ENCODE peak calls at places on chromosome 18, in eight cellular contexts. R is astrocyte, G is astrocyte of the cerebellum, L is thoracic aorta, A is osteocyte, U is dorsolateral prefrontal cortex, D is lower lobe of right lung, Z is RWPE1. W is an unnamed sample.

GRCh38 chr18:25896956-25897355 is 193.5 kb downstream of the SS18 start:
- DNase-seq in R (no peak), G (no peak), L (no peak), A (no peak), U (no peak), D (no peak), Z (no peak), W (no peak)

GRCh38 chr18:11849845-11850747 is 1.1 kb upstream of the CHMP1B start:
- DNase-seq in R (peak), G (peak), L (no peak), A (no peak), U (peak), D (peak), Z (peak), W (peak)

GRCh38 chr18:13433685-13434084 is 215.1 kb downstream of the LDLRAD4 start:
- DNase-seq in R (no peak), G (no peak), L (no peak), A (no peak), U (no peak), D (no peak), Z (no peak), W (no peak)

GRCh38 chr18:32262092-32262491 is 72.3 kb downstream of the MEP1B start:
- DNase-seq in R (no peak), G (no peak), L (no peak), A (no peak), U (no peak), D (no peak), Z (no peak), W (no peak)

GRCh38 chr18:23257686-23258565 is 122.6 kb downstream of the CABLES1 start:
- DNase-seq in R (peak), G (no peak), L (peak), A (no peak), U (peak), D (peak), Z (no peak), W (no peak)

GRCh38 chr18:80203243-80203642 is 44.1 kb downstream of the PARD6G start:
- DNase-seq in R (no peak), G (no peak), L (no peak), A (no peak), U (no peak), D (no peak), Z (no peak), W (no peak)

GRCh38 chr18:13584826-13585225 is 141.5 kb downstream of the FAM210A start:
- DNase-seq in R (no peak), G (no peak), L (no peak), A (peak), U (no peak), D (no peak), Z (no peak), W (no peak)

GRCh38 chr18:60739212-60739611 is 366.6 kb upstream of the MC4R start:
- DNase-seq in R (no peak), G (no peak), L (no peak), A (no peak), U (no peak), D (no peak), Z (no peak), W (peak)

GRCh38 chr18:23223641-23224040 is 88.4 kb downstream of the CABLES1 start:
- DNase-seq in R (no peak), G (no peak), L (no peak), A (no peak), U (no peak), D (no peak), Z (no peak), W (no peak)

GRCh38 chr18:2173464-2173863 is 397.8 kb downstream of the METTL4 start:
- DNase-seq in R (peak), G (peak), L (no peak), A (no peak), U (no peak), D (no peak), Z (peak), W (no peak)

GRCh38 chr18:40079786-40080185 is 1875.2 kb upstream of the PIK3C3 start:
- DNase-seq in R (no peak), G (no peak), L (no peak), A (no peak), U (no peak), D (no peak), Z (no peak), W (no peak)

GRCh38 chr18:26439537-26439936 is 108.8 kb downstream of the KCTD1 start:
- DNase-seq in R (no peak), G (no peak), L (no peak), A (no peak), U (no peak), D (no peak), Z (no peak), W (no peak)

GRCh38 chr18:28961669-28962228 is 784.8 kb upstream of the CDH2 start:
- DNase-seq in R (no peak), G (no peak), L (no peak), A (no peak), U (no peak), D (no peak), Z (peak), W (peak)

GRCh38 chr18:39389800-39390379 is 1824.3 kb upstream of the CELF4 start:
- DNase-seq in R (no peak), G (no peak), L (no peak), A (no peak), U (no peak), D (no peak), Z (no peak), W (peak)

GRCh38 chr18:13577091-13577697 is 149.2 kb downstream of the FAM210A start:
- DNase-seq in R (peak), G (peak), L (no peak), A (peak), U (no peak), D (no peak), Z (no peak), W (no peak)

GRCh38 chr18:79664525-79665125 is 15.0 kb upstream of the CTDP1 start:
- DNase-seq in R (peak), G (no peak), L (no peak), A (no peak), U (no peak), D (no peak), Z (peak), W (no peak)

GRCh38 chr18:52312321-52312720 is 27.7 kb upstream of the DCC start:
- DNase-seq in R (peak), G (peak), L (no peak), A (no peak), U (no peak), D (no peak), Z (peak), W (no peak)

GRCh38 chr18:54775686-54776085 is 52.6 kb upstream of the RAB27B start:
- DNase-seq in R (peak), G (peak), L (no peak), A (no peak), U (no peak), D (no peak), Z (peak), W (no peak)
- TF ChIP-seq CTCF in R (peak), G (peak), L (no peak), A (peak), U (no peak), D (no peak), Z (no peak), W (no peak)

GRCh38 chr18:43559507-43559906 is 282.2 kb upstream of the SYT4 start:
- DNase-seq in R (no peak), G (no peak), L (no peak), A (no peak), U (no peak), D (no peak), Z (no peak), W (no peak)

DNA sequence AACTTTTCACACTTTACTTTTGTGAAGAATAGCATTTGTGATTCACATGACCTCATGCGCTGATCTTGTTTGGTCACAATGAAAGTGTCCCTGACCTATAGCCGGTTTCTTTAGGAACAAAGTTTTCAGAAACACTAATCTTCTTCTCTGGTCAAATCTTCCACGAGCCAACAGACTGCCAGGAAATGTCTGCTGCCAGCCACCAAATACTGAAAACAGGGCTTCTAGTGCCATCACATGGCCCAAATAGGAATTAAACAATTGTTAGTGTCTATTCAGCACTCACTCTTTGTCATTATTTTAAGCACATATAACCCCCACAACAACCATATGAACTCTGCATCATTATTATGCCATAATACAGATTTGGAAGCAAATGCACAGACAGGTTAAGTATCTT is 286.5 kb upstream of the SYT4 start:
- DNase-seq in R (peak), G (peak), L (no peak), A (no peak), U (no peak), D (no peak), Z (peak), W (no peak)
- TF ChIP-seq CTCF in R (peak), G (peak), L (no peak), A (peak), U (peak), D (peak), Z (peak), W (peak)

DNA sequence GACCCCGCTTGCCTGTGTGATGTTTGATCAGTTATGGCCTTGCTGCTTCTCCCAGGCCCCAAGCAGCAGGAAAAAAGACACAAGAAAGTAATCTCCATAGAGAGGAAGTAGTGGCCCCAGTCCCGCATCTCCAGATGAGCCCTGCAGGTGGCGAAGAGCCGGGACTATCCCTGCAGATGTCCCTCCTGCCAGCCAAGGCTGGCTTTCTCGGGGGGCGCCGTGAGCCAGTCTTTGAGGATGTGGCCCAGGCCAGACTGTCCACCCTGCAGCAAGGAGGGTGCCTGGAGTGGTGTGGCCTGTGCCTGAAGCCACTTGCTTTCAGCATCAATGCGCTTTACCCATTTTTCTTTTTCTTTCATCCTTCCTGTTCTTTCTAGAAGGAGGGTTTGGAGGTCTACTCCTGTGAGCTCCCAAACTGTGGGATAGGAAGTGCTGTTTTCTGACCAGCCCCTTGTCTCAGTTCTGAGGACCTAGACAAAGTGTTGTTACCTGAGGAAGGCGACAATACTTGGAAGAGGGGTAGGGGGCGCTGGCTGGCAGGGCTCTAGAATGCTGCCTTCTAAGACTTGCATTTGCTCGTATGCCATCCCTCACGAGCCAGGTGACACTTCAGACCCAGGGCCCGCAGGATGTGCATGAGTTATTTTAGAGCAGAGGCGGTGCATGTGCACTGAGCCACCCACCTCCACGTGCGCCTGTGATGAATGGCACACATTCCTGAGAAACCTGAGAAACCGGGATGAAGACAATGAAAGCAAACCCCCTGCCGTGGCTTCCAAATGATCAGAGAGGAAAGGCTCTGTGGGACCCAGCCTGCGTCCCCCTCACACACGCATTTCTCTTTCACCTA is 255.8 kb downstream of the FBXO15 start:
- DNase-seq in R (no peak), G (no peak), L (no peak), A (no peak), U (no peak), D (no peak), Z (no peak), W (no peak)
- TF ChIP-seq CTCF in R (no peak), G (peak), L (no peak), A (no peak), U (no peak), D (no peak), Z (no peak), W (no peak)

GRCh38 chr18:9722691-9723090 is 14.6 kb downstream of the RAB31 start:
- DNase-seq in R (no peak), G (no peak), L (no peak), A (no peak), U (no peak), D (no peak), Z (no peak), W (no peak)
- TF ChIP-seq CTCF in R (no peak), G (no peak), L (no peak), A (no peak), U (no peak), D (peak), Z (peak), W (no peak)

GRCh38 chr18:58581265-58581664 is 47.6 kb downstream of the ALPK2 start:
- DNase-seq in R (peak), G (peak), L (no peak), A (peak), U (no peak), D (no peak), Z (peak), W (no peak)
- TF ChIP-seq CTCF in R (no peak), G (no peak), L (no peak), A (no peak), U (no peak), D (no peak), Z (no peak), W (no peak)

DNA sequence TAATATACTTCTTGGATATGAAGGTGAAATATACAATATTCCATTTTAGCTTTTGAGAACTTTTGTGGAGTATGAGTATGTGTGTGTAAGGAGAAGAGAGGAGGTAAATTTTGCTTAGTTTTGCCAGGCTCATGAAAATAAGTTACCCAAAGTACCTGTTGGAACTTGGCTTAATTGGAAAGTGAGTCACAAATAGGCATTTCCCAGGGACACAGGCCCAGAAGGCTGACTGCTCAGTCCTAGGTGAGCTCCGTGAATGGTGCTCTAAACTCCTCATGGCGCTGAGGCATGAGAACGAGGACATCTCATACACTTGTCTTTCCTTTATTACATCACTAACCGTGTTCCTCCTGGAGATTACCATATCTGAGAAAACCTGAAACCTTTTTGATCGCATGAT is 148.5 kb upstream of the RAB12 start:
- DNase-seq in R (no peak), G (no peak), L (no peak), A (peak), U (no peak), D (no peak), Z (no peak), W (no peak)
- TF ChIP-seq CTCF in R (no peak), G (no peak), L (no peak), A (no peak), U (no peak), D (no peak), Z (no peak), W (no peak)

GRCh38 chr18:48639772-48640432 is 101.1 kb downstream of the CTIF start:
- DNase-seq in R (no peak), G (no peak), L (no peak), A (no peak), U (peak), D (no peak), Z (peak), W (peak)
- TF ChIP-seq CTCF in R (no peak), G (peak), L (peak), A (peak), U (peak), D (no peak), Z (no peak), W (peak)

DNA sequence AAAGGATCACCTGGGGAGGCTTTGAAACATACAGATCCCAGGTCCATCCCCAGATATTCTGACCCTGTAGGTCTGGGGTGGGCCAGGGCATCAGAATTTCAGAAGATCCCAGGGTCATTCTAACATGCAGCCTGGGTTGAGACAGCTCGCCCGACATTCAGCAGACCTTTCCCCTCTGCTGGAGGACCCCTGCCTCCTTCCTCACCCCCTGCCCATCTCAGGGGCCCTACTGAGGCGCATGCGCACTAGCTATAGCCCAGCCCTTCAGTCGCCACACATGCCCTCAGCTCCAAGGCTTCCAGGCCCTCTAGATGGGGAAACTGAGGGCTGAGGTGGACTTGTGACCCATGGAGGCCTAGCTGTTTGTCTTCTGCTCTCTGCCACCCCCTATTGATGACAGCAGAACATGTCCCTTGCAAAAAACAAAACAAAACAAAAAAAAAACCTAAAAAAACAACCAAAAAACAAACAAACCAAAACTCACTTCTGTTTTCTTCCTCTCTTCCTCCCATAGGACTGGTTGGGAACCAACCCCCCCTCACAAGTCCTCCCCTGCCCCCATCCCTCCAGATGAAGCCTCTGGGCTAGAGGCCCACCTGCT is 91.3 kb downstream of the ZBTB7C start:
- DNase-seq in R (no peak), G (no peak), L (no peak), A (no peak), U (no peak), D (no peak), Z (no peak), W (no peak)
- TF ChIP-seq CTCF in R (no peak), G (no peak), L (no peak), A (no peak), U (peak), D (no peak), Z (no peak), W (peak)

W was measured in glutamatergic neuron.